ENCODE peak calls at places on chromosomes 11 and 22, in seven cellular contexts. K is kidney epithelial cell, F is keratinocyte, A is upper lobe of right lung, S is pancreas, W is foreskin fibroblast, B is tibial nerve. V is an unnamed sample.

GRCh38 chr11:35111171-35112055 is 27.6 kb upstream of the CD44 start:
- DNase-seq in A (no peak), F (peak; percentile 78), W (peak; percentile 67), B (no peak), K (peak; percentile 42), S (peak; percentile 10), V (peak; percentile 92)

GRCh38 chr22:35445933-35446332 is 46.0 kb downstream of the MCM5 start:
- DNase-seq in B (no peak), W (peak; percentile 17), A (no peak), F (no peak), S (no peak), K (no peak), V (no peak)

GRCh38 chr11:32302826-32303225 is 132.5 kb downstream of the WT1 start:
- DNase-seq in F (peak; percentile 2), B (no peak), K (no peak), S (no peak), A (no peak), W (no peak), V (no peak)

GRCh38 chr22:27983361-27983791 is 64.3 kb upstream of the PITPNB start:
- DNase-seq in F (no peak), S (no peak), B (no peak), A (no peak), K (no peak), W (no peak), V (no peak)

GRCh38 chr22:24697141-24697540 is 77.4 kb downstream of the PIWIL3 start:
- DNase-seq in K (no peak), S (no peak), A (peak; percentile 66), W (no peak), B (no peak), F (no peak), V (no peak)

GRCh38 chr22:39739338-39740027 is 154.1 kb downstream of the ENTHD1 start:
- DNase-seq in F (no peak), W (no peak), K (no peak), A (no peak), S (no peak), B (no peak), V (no peak)

GRCh38 chr22:31603081-31603525 is 58.9 kb downstream of the PISD start:
- DNase-seq in W (no peak), B (no peak), F (no peak), S (no peak), A (no peak), K (no peak), V (no peak)

GRCh38 chr11:88151866-88152265 is 23.4 kb downstream of the RAB38 start:
- DNase-seq in W (no peak), A (no peak), S (no peak), B (no peak), K (no peak), F (no peak), V (no peak)

GRCh38 chr11:117143390-117143789 is 697 bp upstream of the PAFAH1B2 start:
- DNase-seq in S (peak; percentile 52), F (no peak), W (peak; percentile 78), B (no peak), A (no peak), K (no peak), V (peak; percentile 19)

GRCh38 chr22:48481748-48482147 is 1345.9 kb downstream of the BRD1 start:
- DNase-seq in K (no peak), F (no peak), B (no peak), S (no peak), W (no peak), A (no peak), V (no peak)

GRCh38 chr11:73019448-73019847 is 122.7 kb downstream of the FCHSD2 start:
- DNase-seq in A (no peak), B (no peak), F (no peak), W (no peak), S (no peak), K (no peak), V (no peak)

GRCh38 chr11:73013021-73013420 is 129.1 kb downstream of the FCHSD2 start:
- DNase-seq in F (no peak), S (no peak), K (no peak), A (no peak), W (no peak), B (no peak), V (no peak)

GRCh38 chr11:73019996-73020395 is 122.1 kb downstream of the FCHSD2 start:
- DNase-seq in K (no peak), F (no peak), B (no peak), W (no peak), S (no peak), A (no peak), V (no peak)

GRCh38 chr11:73012121-73012863 is 129.8 kb downstream of the FCHSD2 start:
- DNase-seq in K (no peak), A (no peak), W (peak; percentile 43), B (no peak), F (no peak), S (no peak), V (no peak)

GRCh38 chr11:73017024-73017751 is 124.9 kb downstream of the FCHSD2 start:
- DNase-seq in A (no peak), K (no peak), W (no peak), S (no peak), F (no peak), B (no peak), V (no peak)
- H3K4me3 ChIP-seq in A (no peak overlapping the region), K (no peak overlapping the region), W (no peak overlapping the region), S (no peak overlapping the region), F (no peak overlapping the region), B (no peak overlapping the region), V (no peak overlapping the region)

GRCh38 chr11:22670803-22671202 is 4.4 kb downstream of the GAS2 start:
- DNase-seq in F (no peak), W (no peak), S (no peak), A (no peak), B (no peak), K (no peak), V (no peak)

GRCh38 chr11:22666320-22666699 is at the start of gene GAS2:
- DNase-seq in W (peak; percentile 0), K (no peak), S (peak; percentile 9), F (no peak), B (no peak), A (no peak), V (no peak)

GRCh38 chr11:22668005-22668796 is 1.8 kb downstream of the GAS2 start:
- DNase-seq in K (no peak), W (no peak), A (no peak), F (no peak), B (no peak), S (no peak), V (no peak)

GRCh38 chr11:22669368-22669767 is 3.0 kb downstream of the GAS2 start:
- DNase-seq in W (no peak), F (no peak), A (no peak), K (no peak), B (no peak), S (no peak), V (no peak)

DNA sequence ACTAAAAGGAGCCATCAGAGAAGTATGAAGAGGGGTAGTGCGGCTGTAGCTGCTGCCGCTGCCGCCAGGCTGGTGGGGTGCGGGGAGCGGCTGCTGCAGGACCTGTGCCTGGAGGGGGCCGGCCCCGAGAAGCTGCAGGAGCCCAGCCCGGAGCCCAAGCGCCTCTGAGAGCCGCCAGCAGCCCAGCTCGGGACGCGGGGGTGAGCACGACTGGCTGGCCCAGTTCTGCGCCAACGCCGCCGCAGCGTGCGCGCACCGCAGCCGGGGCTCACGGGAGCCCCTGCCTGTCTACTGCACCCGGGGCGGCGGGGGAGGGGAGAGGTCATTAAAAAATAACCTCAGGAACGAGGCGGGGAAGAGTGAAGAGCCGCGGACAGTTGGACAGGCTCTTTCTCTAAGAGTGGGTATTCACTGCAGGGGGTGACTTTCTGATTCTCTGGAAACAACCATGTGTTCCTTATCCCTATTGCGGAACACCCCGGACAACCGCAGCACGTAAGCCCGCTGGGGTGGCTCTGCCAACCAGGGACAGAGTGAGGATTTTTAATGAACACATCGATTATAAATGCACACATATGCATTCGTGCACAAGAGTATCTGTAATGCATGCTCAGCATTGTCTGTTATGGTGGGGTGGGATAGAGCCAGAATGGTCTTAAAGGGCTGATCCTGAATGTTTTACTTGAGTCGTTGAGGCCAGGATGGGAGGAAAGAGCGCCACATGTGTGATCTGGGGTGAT is 459 bp downstream of the GAS2 start:
- DNase-seq in A (peak; percentile 68), F (no peak), S (peak; percentile 66), B (no peak), W (peak; percentile 17), K (no peak), V (no peak)
- TF ChIP-seq CTCF in A (no peak), F (no peak), S (peak; percentile 19), B (no peak), W (no peak), K (no peak), V (no peak)

DNA sequence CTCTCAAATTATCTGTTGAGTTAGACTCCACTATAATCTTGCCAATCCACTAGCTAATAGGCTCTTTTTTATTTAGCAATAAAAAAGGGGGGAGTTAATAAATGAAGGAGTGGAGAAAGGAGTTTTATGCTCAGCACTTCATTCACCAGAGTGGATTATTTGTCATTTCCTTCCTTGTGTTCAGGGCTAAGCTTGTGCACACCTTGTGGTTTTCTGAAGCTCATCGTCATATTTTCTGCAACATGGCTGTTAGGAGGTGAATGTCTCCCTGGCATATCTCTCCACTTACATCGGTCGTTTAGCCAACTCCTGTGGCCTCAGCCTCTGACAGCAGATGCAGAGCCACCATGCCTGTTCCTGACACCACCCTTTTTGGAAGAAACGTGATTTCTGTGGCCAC is 83.9 kb upstream of the MTNR1B start:
- DNase-seq in S (no peak), B (no peak), A (no peak), F (no peak), W (no peak), K (no peak), V (no peak)
- H3K4me3 ChIP-seq in S (no peak overlapping the region), B (no peak overlapping the region), A (no peak overlapping the region), F (no peak overlapping the region), W (no peak overlapping the region), K (no peak overlapping the region), V (no peak overlapping the region)

GRCh38 chr11:86569109-86569508 is 103.3 kb downstream of the ME3 start:
- DNase-seq in A (no peak), K (no peak), F (no peak), S (no peak), W (no peak), B (no peak), V (no peak)

GRCh38 chr11:86574493-86575207 is 97.8 kb downstream of the ME3 start:
- DNase-seq in W (peak; percentile 53), B (no peak), F (no peak), S (no peak), A (no peak), K (no peak), V (no peak)

GRCh38 chr11:86570020-86570419 is 102.4 kb downstream of the ME3 start:
- DNase-seq in A (no peak), B (no peak), S (no peak), F (no peak), W (no peak), K (no peak), V (no peak)

GRCh38 chr11:86570457-86570856 is 102.0 kb downstream of the ME3 start:
- DNase-seq in B (no peak), S (no peak), K (no peak), A (no peak), W (no peak), F (no peak), V (no peak)

DNA sequence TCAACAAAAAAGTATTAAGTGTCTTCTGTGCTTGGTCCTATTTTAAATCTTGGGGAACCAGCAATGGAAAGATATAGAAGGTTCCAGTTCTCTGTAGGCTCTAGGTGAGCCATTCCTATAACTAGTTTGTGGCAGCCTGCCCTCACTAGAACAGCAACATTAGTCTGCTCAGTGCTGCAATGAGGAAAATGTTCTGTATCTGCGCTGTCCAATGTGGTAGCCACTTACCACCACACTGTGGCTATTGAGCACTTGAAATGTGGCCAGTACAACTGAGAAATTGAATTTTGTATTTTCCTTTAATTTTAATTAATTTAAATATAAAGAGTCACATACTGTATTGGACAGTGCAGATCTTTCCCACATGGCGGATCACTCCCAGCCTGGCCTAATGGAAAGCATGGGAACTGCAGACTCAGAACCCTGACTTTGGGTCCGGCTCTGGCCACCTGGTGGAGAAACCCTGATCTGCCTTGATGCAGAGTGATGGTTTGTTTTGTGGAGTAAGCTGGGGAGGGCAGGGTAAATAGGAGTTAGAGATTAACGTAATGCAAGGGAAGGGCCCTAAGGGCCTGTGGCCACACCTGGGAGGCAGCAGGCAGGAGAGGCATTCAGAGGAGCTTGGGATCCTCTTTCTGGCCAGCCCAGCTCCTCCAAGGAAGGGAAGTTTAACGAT is 101.0 kb downstream of the ME3 start:
- DNase-seq in B (no peak), S (no peak), W (peak; percentile 23), K (no peak), A (no peak), F (no peak), V (no peak)
- TF ChIP-seq CTCF in B (no peak), S (no peak), W (peak; percentile 27), K (peak; percentile 68), A (no peak), F (peak; percentile 57), V (peak; percentile 40)